ENCODE peak calls at places on chromosomes 13 and 19, in four cellular contexts. U is suprapubic skin, W is upper lobe of left lung, F is H1. Y is an unnamed sample.

GRCh38 chr19:35425682-35426081 is 22.4 kb upstream of the FFAR2 start:
- DNase-seq in U (no peak), W (no peak), F (no peak), Y (no peak)

GRCh38 chr13:67148219-67148583 is 81.9 kb downstream of the PCDH9 start:
- DNase-seq in U (no peak), W (no peak), F (no peak), Y (no peak)

GRCh38 chr19:13909430-13909829 is 3.4 kb downstream of the CC2D1A start:
- DNase-seq in U (no peak), W (no peak), F (no peak), Y (no peak)

GRCh38 chr13:97506511-97506910 is 72.5 kb downstream of the RAP2A start:
- DNase-seq in U (no peak), W (no peak), F (no peak), Y (no peak)

GRCh38 chr13:34935841-34936240 is 6.2 kb upstream of the NBEA start:
- DNase-seq in U (no peak), W (no peak), F (no peak), Y (no peak)

GRCh38 chr19:36140289-36141038 is 598 bp downstream of the CAPNS1 start:
- DNase-seq in U (peak), W (no peak), F (peak), Y (peak)

GRCh38 chr19:46116121-46116520 is 8.4 kb downstream of the IGFL3 start:
- DNase-seq in U (no peak), W (no peak), F (no peak), Y (no peak)

GRCh38 chr19:31149306-31149975 is 199.8 kb downstream of the TSHZ3 start:
- DNase-seq in U (no peak), W (peak), F (no peak), Y (no peak)

GRCh38 chr19:55546822-55547614 is 1.7 kb upstream of the SBK3 start:
- DNase-seq in U (peak), W (peak), F (no peak), Y (no peak)
- H3K4me3 ChIP-seq in U (no peak), W (no peak), F (no peak), Y (no peak)

GRCh38 chr19:15155296-15155695 is 45.5 kb downstream of the NOTCH3 start:
- DNase-seq in U (no peak), W (no peak), F (no peak), Y (no peak)

GRCh38 chr19:15156391-15156790 is 44.4 kb downstream of the NOTCH3 start:
- DNase-seq in U (no peak), W (no peak), F (no peak), Y (no peak)

GRCh38 chr19:15149704-15150103 is 42.5 kb downstream of the SYDE1 start:
- DNase-seq in U (no peak), W (no peak), F (no peak), Y (peak)

GRCh38 chr19:15159251-15159650 is 41.5 kb downstream of the NOTCH3 start:
- DNase-seq in U (no peak), W (no peak), F (no peak), Y (no peak)

GRCh38 chr19:15154002-15154612 is 46.7 kb downstream of the NOTCH3 start:
- DNase-seq in U (no peak), W (no peak), F (peak), Y (peak)
- TF ChIP-seq CTCF in U (no peak), W (no peak), F (peak), Y (peak)

GRCh38 chr19:55598034-55598433 is 1.3 kb downstream of the FIZ1 start:
- DNase-seq in U (no peak), W (no peak), F (peak), Y (no peak)
- TF ChIP-seq POLR2AphosphoS5 in U (no peak), W (no peak), F (no peak), Y (no peak)

GRCh38 chr19:40397568-40397906 is 7.6 kb upstream of the HIPK4 start:
- DNase-seq in U (no peak), W (peak), F (no peak), Y (no peak)

GRCh38 chr19:40400521-40400920 is 10.5 kb upstream of the HIPK4 start:
- DNase-seq in U (no peak), W (no peak), F (no peak), Y (no peak)

GRCh38 chr19:40396886-40397567 is 7.0 kb upstream of the HIPK4 start:
- DNase-seq in U (no peak), W (no peak), F (no peak), Y (no peak)

GRCh38 chr19:40395956-40396355 is 6.0 kb upstream of the HIPK4 start:
- DNase-seq in U (no peak), W (no peak), F (no peak), Y (no peak)

DNA sequence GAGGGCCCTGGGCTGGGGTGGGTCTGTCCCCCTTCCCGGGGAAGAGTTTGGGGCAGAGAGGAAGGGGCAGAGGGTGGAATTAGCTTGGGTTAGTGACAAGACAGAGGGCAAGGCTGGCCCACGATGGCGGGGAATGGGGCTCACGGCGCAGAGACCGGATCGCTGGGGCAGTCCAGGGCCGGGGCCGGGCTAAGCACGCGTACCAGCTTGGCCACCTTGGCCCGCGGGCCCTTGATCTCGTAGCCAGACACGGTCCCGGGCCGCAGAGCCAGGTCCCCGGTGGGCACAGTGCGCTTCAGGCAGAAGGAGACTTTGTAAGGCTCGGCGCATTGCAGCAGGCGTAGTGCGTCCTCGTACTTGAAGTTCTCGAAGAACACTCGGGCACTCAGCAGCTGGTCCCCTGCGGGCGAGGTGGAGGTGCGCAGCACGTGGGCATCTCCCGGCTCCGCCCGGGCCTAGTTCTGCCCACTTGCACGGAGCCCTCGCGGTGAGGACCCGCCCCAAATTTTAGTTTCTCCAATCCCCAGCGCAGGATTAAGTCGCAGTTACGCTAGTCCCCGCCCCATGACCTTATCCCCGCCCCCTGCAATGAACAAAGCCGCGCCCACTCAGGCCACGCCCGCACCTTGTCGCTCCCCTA is 8.6 kb upstream of the HIPK4 start:
- DNase-seq in U (no peak), W (peak), F (peak), Y (peak)
- H3K4me3 ChIP-seq in U (peak), W (no peak), F (no peak), Y (no peak)

GRCh38 chr13:41563501-41564001 is 106.2 kb downstream of the RGCC start:
- DNase-seq in U (no peak), W (no peak), F (no peak), Y (no peak)
- TF ChIP-seq CTCF in U (no peak), W (no peak), F (no peak), Y (no peak)

GRCh38 chr19:4071610-4072009 is 4.9 kb upstream of the ZBTB7A start:
- DNase-seq in U (no peak), W (no peak), F (no peak), Y (no peak)
- TF ChIP-seq POLR2AphosphoS5 in U (no peak), W (no peak), F (no peak), Y (no peak)

GRCh38 chr19:10085641-10086031 is 481 bp upstream of the SHFL start:
- DNase-seq in U (no peak), W (no peak), F (no peak), Y (no peak)

GRCh38 chr19:10088949-10089554 is 2.9 kb downstream of the SHFL start:
- DNase-seq in U (no peak), W (no peak), F (no peak), Y (no peak)

GRCh38 chr19:10086032-10086903 is at the start of gene SHFL:
- DNase-seq in U (no peak), W (peak), F (peak), Y (peak)

GRCh38 chr19:10086904-10087256 is 763 bp downstream of the SHFL start:
- DNase-seq in U (no peak), W (peak), F (no peak), Y (no peak)

DNA sequence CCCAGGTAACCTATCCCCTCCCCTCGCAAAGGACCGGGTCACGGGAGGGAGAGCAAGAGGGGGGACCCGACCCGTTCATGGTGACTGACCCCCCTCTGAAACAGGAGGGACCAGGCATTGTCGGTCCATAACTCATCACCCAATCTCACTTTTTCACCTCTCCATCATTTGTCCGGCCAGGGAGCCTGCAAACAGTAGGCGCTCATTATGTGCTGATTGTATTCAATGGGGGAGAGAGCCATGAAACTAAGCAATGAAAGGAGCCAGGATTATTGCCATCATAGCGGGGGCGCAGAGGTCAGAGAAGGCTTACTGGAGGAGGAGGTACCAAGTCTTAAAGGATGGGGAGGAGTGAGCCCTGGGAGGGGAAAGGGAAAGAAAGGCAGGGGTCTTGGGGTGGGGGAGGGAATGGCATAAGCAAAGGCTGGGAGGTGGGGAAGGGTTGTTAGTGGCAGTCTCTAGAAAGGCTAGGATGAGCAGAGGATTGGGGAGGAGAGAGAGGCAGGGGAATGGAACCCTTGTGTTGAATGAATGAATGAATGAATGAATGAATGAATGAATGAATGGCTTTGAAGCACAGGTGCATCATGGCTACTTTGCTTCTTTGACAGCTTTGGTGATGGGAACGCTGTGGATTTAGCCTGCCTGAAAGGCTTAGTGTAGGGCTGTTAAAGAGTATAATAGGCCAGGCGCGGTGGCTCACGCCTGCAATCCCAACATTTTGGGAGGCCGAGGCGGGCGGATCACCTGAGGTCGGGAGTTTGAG is 1.4 kb downstream of the SHFL start:
- DNase-seq in U (no peak), W (no peak), F (no peak), Y (no peak)
- H3K4me3 ChIP-seq in U (peak), W (peak), F (peak), Y (no peak)

DNA sequence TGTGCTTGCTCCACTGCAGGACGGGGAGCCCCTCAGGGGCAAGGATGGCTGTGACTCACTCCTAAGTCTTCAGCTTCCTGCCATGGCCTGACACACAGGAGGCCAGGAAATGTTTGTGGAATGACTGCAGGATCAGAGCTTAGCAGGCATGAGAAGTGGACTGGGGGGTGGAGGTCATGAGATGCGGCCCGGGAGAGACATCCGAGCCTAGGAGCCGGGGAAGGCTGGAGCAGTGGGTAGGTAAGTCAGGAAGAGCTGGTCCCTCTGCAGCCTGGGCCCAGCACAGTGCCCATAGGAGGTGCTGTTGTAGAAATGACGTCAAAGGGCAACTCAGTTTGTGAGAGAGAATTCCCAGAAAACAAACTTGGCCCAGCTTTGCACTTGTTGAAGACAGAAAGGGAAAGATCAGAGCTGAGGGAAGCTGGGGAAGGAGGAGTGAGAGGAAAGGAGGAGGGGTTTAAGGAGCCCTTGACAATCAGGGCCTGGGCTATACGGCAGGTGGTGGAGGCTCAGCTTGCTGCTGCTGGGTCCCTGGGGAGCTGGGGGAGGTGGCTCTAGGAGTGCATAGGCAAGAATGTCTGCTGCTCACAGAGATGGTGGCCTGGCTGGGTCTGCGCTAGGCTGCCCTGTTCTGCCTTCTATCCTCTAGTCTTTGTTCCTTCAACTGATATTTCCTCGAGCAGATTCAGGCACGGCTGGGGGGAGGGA is 18.5 kb downstream of the POU2F2 start:
- DNase-seq in U (no peak), W (no peak), F (no peak), Y (no peak)
- TF ChIP-seq CTCF in U (no peak), W (no peak), F (peak), Y (no peak)

GRCh38 chr19:5951338-5951861 is 26.5 kb downstream of the RANBP3 start:
- DNase-seq in U (no peak), W (no peak), F (no peak), Y (peak)
- TF ChIP-seq POLR2AphosphoS5 in U (no peak), W (no peak), F (no peak), Y (no peak)

GRCh38 chr13:41182231-41182630 is 12.1 kb downstream of the KBTBD7 start:
- DNase-seq in U (no peak), W (no peak), F (no peak), Y (no peak)

GRCh38 chr13:41188584-41188983 is 5.8 kb downstream of the KBTBD7 start:
- DNase-seq in U (no peak), W (no peak), F (no peak), Y (no peak)

DNA sequence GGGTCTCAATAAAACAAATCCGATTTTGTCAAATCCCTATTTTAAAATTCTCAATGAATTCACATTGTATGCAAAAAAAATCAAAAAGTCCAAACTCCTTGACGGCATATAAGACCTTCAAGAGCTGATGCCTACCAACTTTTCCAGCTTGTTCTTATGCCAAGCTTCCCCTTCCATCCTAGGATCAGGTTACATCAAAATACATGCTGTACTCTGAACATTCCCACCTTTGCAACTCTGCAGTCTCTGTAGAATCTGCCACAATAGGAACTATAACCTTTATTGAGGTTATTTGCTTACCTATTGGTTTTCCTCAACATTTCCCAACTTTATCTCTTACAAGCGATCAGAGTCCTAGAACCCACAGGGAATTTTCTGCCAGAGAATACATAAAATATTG is 7.9 kb downstream of the KBTBD7 start:
- DNase-seq in U (no peak), W (no peak), F (no peak), Y (no peak)
- H3K4me3 ChIP-seq in U (no peak), W (no peak), F (no peak), Y (no peak)